ENCODE peak calls at places on chromosomes 12 and 14, in seven cellular contexts. G, W, Y, K, U, V and D are unnamed samples. For H3K4me1, the result is how much of the 10 kb centered on the place peaks cover.

GRCh38 chr14:38197761-38198345 is 9.9 kb upstream of the SSTR1 start:
- DNase-seq in K (peak), W (peak), G (no peak), U (no peak), Y (no peak), V (no peak), D (no peak)

GRCh38 chr14:105047283-105048016 is 17.8 kb downstream of the GPR132 start:
- DNase-seq in K (no peak), W (no peak), V (no peak), Y (no peak), U (no peak), G (peak), D (no peak)

GRCh38 chr14:32224731-32225377 is 21.8 kb upstream of the RNU6-8 start:
- DNase-seq in U (peak), W (peak), K (peak), G (peak), Y (peak), V (no peak), D (peak)

GRCh38 chr14:31568671-31569070 is 7.5 kb downstream of the NUBPL start:
- DNase-seq in W (no peak), U (no peak), Y (no peak), K (peak), V (no peak), G (no peak), D (peak)

GRCh38 chr14:65281991-65282908 is 130.3 kb upstream of the FUT8 start:
- DNase-seq in W (peak), G (no peak), K (peak), U (peak), V (peak), Y (no peak), D (peak)

GRCh38 chr12:107325075-107325474 is 231.7 kb upstream of the CRY1 start:
- DNase-seq in V (no peak), U (no peak), G (no peak), W (no peak), K (no peak), Y (no peak), D (no peak)

GRCh38 chr12:106766393-106766826 is 8.1 kb upstream of the RIC8B start:
- DNase-seq in V (no peak), Y (no peak), K (no peak), G (peak), U (no peak), W (no peak), D (peak)

GRCh38 chr12:103973909-103974308 is 8.2 kb downstream of the TDG start:
- DNase-seq in U (no peak), K (no peak), W (no peak), G (no peak), V (no peak), Y (no peak), D (no peak)

GRCh38 chr14:75626857-75627256 is 33.8 kb downstream of the ERG28 start:
- DNase-seq in Y (no peak), U (no peak), V (no peak), W (no peak), K (no peak), G (peak), D (no peak)

GRCh38 chr14:103258211-103258610 is 75.8 kb upstream of the EIF5 start:
- DNase-seq in W (no peak), U (no peak), V (no peak), G (no peak), K (no peak), Y (no peak), D (no peak)

GRCh38 chr12:106304001-106304421 is 1.5 kb downstream of the TCP11L2 start:
- DNase-seq in G (no peak), K (no peak), Y (no peak), V (no peak), U (peak), W (no peak), D (no peak)

GRCh38 chr14:53437858-53438257 is 284.7 kb upstream of the DDHD1 start:
- DNase-seq in Y (no peak), V (no peak), W (no peak), K (no peak), U (no peak), G (no peak), D (no peak)

GRCh38 chr12:121218588-121219352 is 8.8 kb downstream of the P2RX4 start:
- DNase-seq in U (no peak), K (no peak), G (peak), V (no peak), Y (no peak), W (no peak), D (no peak)

GRCh38 chr14:73237219-73237785 is at the start of gene PAPLN:
- DNase-seq in U (peak), K (no peak), G (peak), V (no peak), Y (peak), W (no peak), D (no peak)

GRCh38 chr14:22689186-22689585 is 45.0 kb upstream of the OR6J1 start:
- DNase-seq in U (no peak), V (no peak), G (no peak), Y (peak), K (peak), W (peak), D (peak)

GRCh38 chr12:111033281-111034147 is 113.1 kb upstream of the MYL2 start:
- DNase-seq in K (no peak), Y (no peak), G (no peak), W (no peak), U (peak), V (peak), D (no peak)

GRCh38 chr12:76765598-76765997 is 1.7 kb downstream of the ZDHHC17 start:
- DNase-seq in U (no peak), W (no peak), Y (no peak), K (no peak), V (no peak), G (no peak), D (peak)

GRCh38 chr14:54590481-54590880 is 23.6 kb downstream of the SAMD4A start:
- DNase-seq in K (no peak), W (no peak), V (no peak), U (no peak), Y (no peak), G (no peak), D (peak)

GRCh38 chr12:68454855-68455254 is 122.7 kb upstream of the MDM1 start:
- DNase-seq in K (no peak), W (no peak), U (no peak), G (no peak), V (no peak), Y (no peak), D (no peak)
- H3K4me1 ChIP-seq in K (under half), W (under half), U (under half), G (under half), V (under half), Y (under half), D (under half)

GRCh38 chr12:49703647-49704137 is 3.5 kb downstream of the FMNL3 start:
- DNase-seq in W (peak), Y (no peak), G (no peak), U (no peak), K (peak), V (no peak), D (peak)
- H3K9ac ChIP-seq in W (peak), Y (no peak), G (no peak), U (no peak), K (no peak), V (no peak), D (no peak)

GRCh38 chr12:124852911-124853441 is 10.7 kb downstream of the SCARB1 start:
- DNase-seq in K (no peak), Y (no peak), G (no peak), V (no peak), W (no peak), U (no peak), D (no peak)
- H3K4me1 ChIP-seq in K (under half), Y (under half), G (under half), V (under half), W (under half), U (under half), D (under half)

GRCh38 chr14:95303552-95303951 is 16.2 kb downstream of the CLMN start:
- DNase-seq in W (no peak), G (no peak), V (no peak), U (no peak), Y (no peak), K (no peak), D (no peak)

GRCh38 chr14:95305145-95305544 is 14.6 kb downstream of the CLMN start:
- DNase-seq in V (no peak), U (no peak), Y (no peak), G (no peak), K (no peak), W (no peak), D (no peak)

GRCh38 chr14:95303107-95303506 is 16.6 kb downstream of the CLMN start:
- DNase-seq in Y (no peak), W (no peak), G (no peak), U (no peak), V (no peak), K (no peak), D (no peak)

GRCh38 chr14:95305940-95306339 is 13.8 kb downstream of the CLMN start:
- DNase-seq in U (no peak), G (no peak), Y (no peak), V (no peak), W (no peak), K (no peak), D (no peak)

GRCh38 chr14:95304342-95304741 is 15.4 kb downstream of the CLMN start:
- DNase-seq in W (no peak), G (no peak), U (no peak), Y (no peak), K (no peak), V (no peak), D (no peak)
- H3K9ac ChIP-seq in W (no peak), G (no peak), U (no peak), Y (no peak), K (no peak), V (no peak), D (no peak)

GRCh38 chr14:61514927-61515326 is 180.4 kb upstream of the HIF1A start:
- DNase-seq in G (no peak), Y (no peak), V (no peak), K (no peak), U (no peak), W (no peak), D (no peak)

GRCh38 chr14:61516125-61516740 is 179.1 kb upstream of the HIF1A start:
- DNase-seq in G (no peak), W (peak), V (no peak), U (no peak), K (no peak), Y (no peak), D (no peak)

GRCh38 chr14:61515436-61516124 is 179.7 kb upstream of the HIF1A start:
- DNase-seq in G (no peak), V (no peak), K (no peak), U (no peak), W (no peak), Y (peak), D (no peak)

GRCh38 chr14:61517861-61518802 is 177.2 kb upstream of the HIF1A start:
- DNase-seq in V (no peak), W (no peak), U (no peak), Y (no peak), K (no peak), G (no peak), D (no peak)

DNA sequence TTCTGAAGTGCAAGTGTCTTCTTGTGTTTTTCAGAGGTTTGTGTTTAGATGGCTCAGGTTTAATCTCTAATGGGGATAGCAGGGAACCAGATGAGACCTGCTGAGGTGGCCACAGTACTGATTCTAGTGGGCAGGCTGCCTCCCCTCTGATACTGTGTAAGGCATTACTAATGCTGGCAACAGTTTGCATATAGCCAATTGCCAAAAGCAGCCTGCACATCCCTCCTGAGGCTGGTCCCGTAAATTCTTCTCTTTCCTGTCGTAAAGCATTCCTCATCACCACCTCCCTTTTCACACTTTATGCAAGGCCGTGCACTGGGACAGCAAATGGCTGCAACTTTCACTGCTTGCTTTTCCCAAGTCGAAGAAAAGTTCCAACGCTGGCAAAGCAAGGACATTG is 178.4 kb upstream of the HIF1A start:
- DNase-seq in K (no peak), Y (peak), G (no peak), V (no peak), W (peak), U (no peak), D (no peak)
- H3K4me1 ChIP-seq in K (under half), Y (half or more), G (under half), V (under half), W (under half), U (under half), D (half or more)

DNA sequence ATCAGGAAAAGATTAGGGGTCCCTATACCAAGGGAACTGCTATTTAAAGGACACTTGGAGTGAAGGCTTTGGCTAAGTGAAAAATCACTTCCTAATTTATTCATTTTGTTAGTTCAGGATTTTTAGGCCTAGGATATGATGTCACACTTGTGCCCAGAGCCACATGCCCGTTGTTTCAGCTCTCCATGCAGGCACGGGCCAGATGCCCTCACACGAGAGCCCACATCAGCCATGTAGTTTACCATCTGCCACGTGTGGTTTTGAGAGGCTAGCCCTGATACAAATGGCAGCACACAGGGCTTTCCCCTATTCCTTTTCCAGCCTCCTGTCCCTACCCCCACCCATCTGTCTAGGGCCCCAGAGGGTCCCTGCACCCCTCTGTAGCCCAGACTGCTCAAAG is 11.9 kb upstream of the LRP1-AS start:
- DNase-seq in G (no peak), V (no peak), W (no peak), Y (no peak), U (no peak), K (no peak), D (no peak)
- H3K9ac ChIP-seq in G (no peak), V (peak), W (no peak), Y (no peak), U (no peak), K (no peak), D (peak)